ENCODE peak calls at places on chromosome 3, in five cellular contexts. W is right lobe of liver, P is ascending aorta, U is HL-60, Q is HFF-Myc. Z is an unnamed sample.

GRCh38 chr3:99315896-99316295 is 322.5 kb upstream of the COL8A1 start:
- DNase-seq in W (no peak), P (no peak), U (no peak), Q (no peak), Z (no peak)

GRCh38 chr3:119418091-119418512 is 45.3 kb downstream of the TMEM39A start:
- DNase-seq in W (no peak), P (no peak), U (no peak), Q (no peak), Z (no peak)

GRCh38 chr3:143843607-143844006 is 4.7 kb downstream of the SLC9A9 start:
- DNase-seq in W (no peak), P (no peak), U (no peak), Q (no peak), Z (no peak)

GRCh38 chr3:81726132-81726531 is 35.3 kb downstream of the GBE1 start:
- DNase-seq in W (no peak), P (no peak), U (no peak), Q (no peak), Z (no peak)

GRCh38 chr3:115784739-115785571 is 161.6 kb downstream of the GAP43 start:
- DNase-seq in W (no peak), P (no peak), U (no peak), Q (peak), Z (no peak)

GRCh38 chr3:138296639-138297038 is 33.0 kb downstream of the NME9 start:
- DNase-seq in W (no peak), P (no peak), U (no peak), Q (no peak), Z (no peak)

GRCh38 chr3:142947799-142948575 is 15.5 kb downstream of the PAQR9 start:
- DNase-seq in W (no peak), P (no peak), U (no peak), Q (no peak), Z (no peak)

GRCh38 chr3:186070550-186070949 is 38.3 kb downstream of the ETV5 start:
- DNase-seq in W (no peak), P (no peak), U (no peak), Q (no peak), Z (no peak)

GRCh38 chr3:50323614-50324199 is 1.2 kb upstream of the HYAL2 start:
- DNase-seq in W (peak), P (peak), U (no peak), Q (no peak), Z (no peak)

GRCh38 chr3:193779933-193780332 is 186.9 kb downstream of the OPA1 start:
- DNase-seq in W (no peak), P (no peak), U (no peak), Q (no peak), Z (no peak)

GRCh38 chr3:148309390-148310035 is 388.2 kb upstream of the AGTR1 start:
- DNase-seq in W (no peak), P (no peak), U (peak), Q (no peak), Z (no peak)

GRCh38 chr3:11159421-11159904 is 5.2 kb downstream of the HRH1 start:
- DNase-seq in W (no peak), P (peak), U (peak), Q (peak), Z (peak)

GRCh38 chr3:59108091-59108815 is 58.4 kb upstream of the CFAP20DC start:
- DNase-seq in W (no peak), P (no peak), U (no peak), Q (no peak), Z (no peak)

GRCh38 chr3:101065962-101066361 is 72.7 kb upstream of the ABI3BP start:
- DNase-seq in W (no peak), P (no peak), U (no peak), Q (peak), Z (peak)

GRCh38 chr3:188305220-188305619 is 151.3 kb downstream of the LPP start:
- DNase-seq in W (no peak), P (no peak), U (no peak), Q (no peak), Z (no peak)

GRCh38 chr3:124792341-124793034 is 62.2 kb downstream of the UMPS start:
- DNase-seq in W (no peak), P (no peak), U (no peak), Q (no peak), Z (no peak)

GRCh38 chr3:167209011-167209410 is 171.1 kb downstream of the ZBBX start:
- DNase-seq in W (no peak), P (no peak), U (no peak), Q (no peak), Z (no peak)

GRCh38 chr3:141114816-141115458 is 63.8 kb downstream of the SPSB4 start:
- DNase-seq in W (no peak), P (no peak), U (no peak), Q (no peak), Z (no peak)

DNA sequence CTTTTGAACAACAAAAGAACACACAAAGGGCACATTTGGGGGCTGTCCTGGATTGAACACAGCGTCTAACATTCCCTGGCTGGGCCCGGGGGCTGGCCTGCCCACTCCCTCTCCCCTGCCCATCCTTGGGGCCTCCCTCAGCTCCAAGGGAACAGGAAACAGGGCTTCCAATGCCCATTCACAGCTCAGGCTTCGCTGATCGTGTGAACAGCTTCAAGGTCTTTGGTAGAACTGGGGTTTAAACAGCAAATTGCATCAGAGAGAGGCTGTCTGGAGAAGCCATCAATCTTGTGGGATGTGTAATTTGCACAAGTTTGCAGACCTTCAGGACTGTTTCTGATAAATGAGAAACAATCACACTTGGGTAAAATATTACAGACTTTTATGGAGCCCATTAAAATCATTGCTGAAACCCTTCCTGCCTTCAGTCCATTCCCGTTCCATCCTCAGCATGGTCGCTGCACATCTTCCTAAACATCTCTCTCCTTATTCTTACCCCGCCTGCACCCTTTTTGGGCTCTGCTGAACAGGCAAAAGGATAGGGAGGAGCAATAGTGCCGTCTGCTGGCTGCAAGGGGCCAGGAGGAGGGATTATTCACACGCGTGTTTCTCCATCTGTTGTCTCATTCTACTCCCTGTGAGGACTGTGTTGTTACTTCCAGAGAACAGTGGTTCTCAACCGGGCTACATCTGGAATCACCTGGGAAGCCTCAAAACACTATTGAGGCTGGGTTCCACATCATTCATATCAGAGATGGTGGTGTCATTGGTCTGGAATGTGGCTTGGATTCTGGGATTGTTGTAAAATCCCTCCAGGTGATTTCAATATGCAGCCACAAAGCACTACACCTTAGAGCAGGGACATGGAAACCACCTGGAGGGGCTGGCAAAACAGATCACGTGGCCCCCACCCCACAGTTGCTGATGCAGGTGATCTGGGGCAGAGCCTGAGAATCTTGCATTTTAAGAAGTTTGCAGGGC is 116.3 kb downstream of the CLSTN2 start:
- DNase-seq in W (no peak), P (no peak), U (peak), Q (no peak), Z (no peak)
- TF ChIP-seq CTCF in W (peak), P (peak), U (peak), Q (peak), Z (peak)

GRCh38 chr3:172330413-172330812 is 117.8 kb downstream of the GHSR start:
- DNase-seq in W (no peak), P (no peak), U (no peak), Q (no peak), Z (no peak)

GRCh38 chr3:172333042-172333377 is 115.2 kb downstream of the GHSR start:
- DNase-seq in W (no peak), P (no peak), U (no peak), Q (no peak), Z (no peak)

GRCh38 chr3:172334743-172335142 is 113.5 kb downstream of the GHSR start:
- DNase-seq in W (no peak), P (no peak), U (no peak), Q (no peak), Z (no peak)

GRCh38 chr3:172332256-172333041 is 115.8 kb downstream of the GHSR start:
- DNase-seq in W (no peak), P (peak), U (peak), Q (peak), Z (peak)

GRCh38 chr3:172333692-172334457 is 114.4 kb downstream of the GHSR start:
- DNase-seq in W (no peak), P (no peak), U (no peak), Q (no peak), Z (no peak)
- TF ChIP-seq CTCF in W (no peak), P (no peak), U (no peak), Q (peak), Z (peak)

DNA sequence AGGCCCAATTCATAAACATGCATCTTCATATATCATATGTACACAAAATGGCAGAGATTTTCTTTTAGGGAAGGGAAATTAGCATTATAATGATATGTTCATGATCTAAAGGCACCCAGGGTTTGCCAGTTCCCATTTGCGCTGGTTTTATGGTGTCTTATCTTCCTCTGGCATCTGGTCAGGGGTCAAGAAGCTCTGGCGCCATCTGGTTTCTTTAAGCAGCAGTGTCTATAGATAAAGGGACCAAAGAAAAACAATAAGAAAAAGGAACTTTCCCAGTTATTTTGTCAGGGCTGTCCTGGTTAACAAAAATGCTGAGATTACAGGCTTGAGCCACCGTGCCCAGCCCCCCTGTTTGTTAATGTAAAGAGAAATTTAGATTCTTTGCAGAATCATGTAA is 3.3 kb upstream of the DCP1A start:
- DNase-seq in W (no peak), P (no peak), U (peak), Q (no peak), Z (no peak)
- TF ChIP-seq CTCF in W (no peak), P (no peak), U (peak), Q (peak), Z (no peak)

GRCh38 chr3:112199622-112200316 is 66.7 kb upstream of the GCSAM start:
- DNase-seq in W (no peak), P (no peak), U (no peak), Q (peak), Z (no peak)
- TF ChIP-seq CTCF in W (no peak), P (no peak), U (no peak), Q (no peak), Z (no peak)

DNA sequence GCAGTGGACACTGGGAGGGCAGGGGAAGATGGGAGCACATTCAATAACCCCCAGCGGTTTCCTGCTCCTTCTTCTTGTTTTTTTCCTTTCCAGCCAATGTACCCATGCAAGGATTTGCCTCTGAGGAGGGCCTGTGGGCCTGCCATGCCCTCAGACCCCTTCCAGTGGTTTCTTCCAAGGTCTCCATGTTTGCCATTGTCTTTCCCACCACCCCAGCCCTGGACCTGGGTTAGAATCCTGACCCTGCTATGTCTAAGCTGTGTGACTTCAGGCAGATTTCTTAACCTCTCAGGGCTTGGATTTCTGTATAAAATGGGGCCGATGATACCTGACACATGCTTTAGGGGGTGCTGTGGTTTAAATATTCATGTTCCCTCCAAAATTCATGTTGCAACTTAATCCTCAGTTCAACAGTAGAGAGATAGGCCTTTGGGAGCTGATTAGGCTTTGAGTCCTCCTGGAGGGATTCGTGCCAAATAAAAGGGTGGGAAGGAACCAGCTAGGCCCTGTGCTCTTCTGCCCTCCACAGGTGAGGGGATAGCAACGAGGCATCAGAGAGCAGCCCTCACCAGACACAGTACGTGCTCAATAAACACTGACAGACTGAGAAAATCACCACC is 46.3 kb upstream of the FLNB start:
- DNase-seq in W (no peak), P (no peak), U (peak), Q (no peak), Z (no peak)
- TF ChIP-seq CTCF in W (peak), P (no peak), U (peak), Q (peak), Z (peak)

GRCh38 chr3:69178838-69179739 is 56.7 kb upstream of the LMOD3 start:
- DNase-seq in W (no peak), P (no peak), U (no peak), Q (no peak), Z (no peak)
- TF ChIP-seq CTCF in W (no peak), P (no peak), U (no peak), Q (no peak), Z (no peak)

DNA sequence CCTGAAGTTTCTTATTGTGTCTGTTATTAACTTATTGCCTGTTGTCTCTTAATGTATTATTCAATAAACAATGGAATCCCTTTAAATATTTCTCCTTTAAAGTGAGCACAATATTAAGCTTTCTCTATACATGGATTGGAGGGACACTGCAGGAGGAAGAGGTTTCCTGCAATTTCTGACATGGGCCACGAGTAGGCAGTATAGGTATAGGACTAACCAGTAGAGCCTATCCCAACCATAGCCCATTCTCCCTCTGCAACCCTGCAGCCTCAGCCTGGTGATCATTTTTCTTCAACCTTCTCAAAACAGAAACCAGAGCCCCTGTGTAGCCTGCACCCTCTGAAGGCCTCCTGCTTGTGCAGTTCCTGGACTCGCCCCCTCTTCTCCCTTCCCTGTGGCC is 124.8 kb downstream of the NEK10 start:
- DNase-seq in W (no peak), P (no peak), U (no peak), Q (no peak), Z (no peak)
- TF ChIP-seq CTCF in W (no peak), P (no peak), U (no peak), Q (peak), Z (no peak)

GRCh38 chr3:149900322-149900721 is 70.4 kb downstream of the PFN2 start:
- DNase-seq in W (no peak), P (no peak), U (no peak), Q (no peak), Z (no peak)
- TF ChIP-seq CTCF in W (no peak), P (no peak), U (no peak), Q (no peak), Z (no peak)